ENCODE peak calls at places on chromosomes 7 and 10, in six cellular contexts. B is trophoblast cell, Q is neuronal stem cell, S is mesendoderm, J is MM.1S, C is fibroblast of lung. H is an unnamed sample.

GRCh38 chr10:33612116-33612515 is 277.6 kb upstream of the NRP1 start:
- DNase-seq in B (no peak), Q (no peak), S (no peak), J (no peak), C (peak; percentile 18), H (peak; percentile 1)

GRCh38 chr10:36191009-36191408 is 548.9 kb upstream of the FZD8 start:
- DNase-seq in B (no peak), Q (no peak), S (no peak), J (no peak), C (no peak), H (no peak)

GRCh38 chr7:88500146-88500545 is 193.5 kb upstream of the STEAP4 start:
- DNase-seq in B (no peak), Q (no peak), S (no peak), J (no peak), C (no peak), H (no peak)

GRCh38 chr7:90211391-90212148 is at the start of gene STEAP2:
- DNase-seq in B (peak; percentile 9), Q (peak; percentile 85), S (peak; percentile 98), J (peak; percentile 11), C (peak; percentile 92), H (peak; percentile 85)

GRCh38 chr7:97015279-97015678 is 9.4 kb downstream of the DLX5 start:
- DNase-seq in B (no peak), Q (no peak), S (no peak), J (no peak), C (no peak), H (no peak)

GRCh38 chr7:81638216-81638615 is 131.6 kb downstream of the HGF start:
- DNase-seq in B (no peak), Q (no peak), S (no peak), J (no peak), C (peak; percentile 79), H (peak; percentile 87)

GRCh38 chr10:79070091-79070610 is 1.4 kb downstream of the ZMIZ1 start:
- DNase-seq in B (no peak), Q (peak; percentile 57), S (peak; percentile 52), J (no peak), C (peak; percentile 54), H (no peak)

GRCh38 chr10:82882722-82883121 is 1007.7 kb downstream of the NRG3 start:
- DNase-seq in B (no peak), Q (no peak), S (no peak), J (no peak), C (no peak), H (no peak)

GRCh38 chr10:93875032-93875358 is 18.8 kb upstream of the SLC35G1 start:
- DNase-seq in B (no peak), Q (no peak), S (no peak), J (no peak), C (no peak), H (peak; percentile 14)

GRCh38 chr10:69800109-69800508 is 1.6 kb upstream of the COL13A1 start:
- DNase-seq in B (no peak), Q (peak; percentile 67), S (peak; percentile 91), J (peak; percentile 11), C (peak; percentile 79), H (peak; percentile 75)

GRCh38 chr7:158030071-158030470 is 557.6 kb downstream of the PTPRN2 start:
- DNase-seq in B (no peak), Q (no peak), S (no peak), J (no peak), C (no peak), H (no peak)

GRCh38 chr7:45196374-45196773 is 38.8 kb downstream of the RAMP3 start:
- DNase-seq in B (no peak), Q (no peak), S (no peak), J (no peak), C (no peak), H (no peak)

GRCh38 chr10:122642726-122643605 is 56.7 kb downstream of the C10orf120 start:
- DNase-seq in B (no peak), Q (no peak), S (no peak), J (no peak), C (no peak), H (no peak)

DNA sequence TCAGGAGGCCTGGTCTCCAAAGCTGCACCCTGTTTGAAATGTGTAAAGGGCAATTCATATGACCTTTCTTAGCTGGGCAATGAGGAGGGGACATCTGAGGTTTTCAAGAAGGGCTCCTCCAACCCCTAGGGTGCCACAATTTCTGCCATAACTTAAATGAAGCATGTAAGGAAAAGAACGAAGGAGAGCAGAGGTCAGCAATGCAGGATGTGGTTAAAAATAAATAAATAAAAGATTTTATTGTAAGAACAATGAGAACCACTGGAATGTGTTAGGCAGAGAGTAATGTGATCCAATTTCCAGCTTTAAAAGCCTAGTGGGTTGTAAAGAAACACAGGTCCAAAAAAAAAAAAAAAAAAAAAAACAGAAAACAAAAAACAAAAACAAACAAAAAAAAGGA is 673.1 kb downstream of the TNS3 start:
- DNase-seq in B (no peak), Q (no peak), S (no peak), J (no peak), C (peak; percentile 87), H (peak; percentile 78)
- H3K4me2 ChIP-seq in B (no peak overlapping the region), Q (no peak overlapping the region), S (no peak overlapping the region), J (no peak overlapping the region), C (peak overlapping the region; percentile 1), H (peak overlapping the region; percentile 76)

GRCh38 chr7:101814996-101815825 is 2.2 kb upstream of the CUX1 start:
- DNase-seq in B (no peak), Q (no peak), S (no peak), J (peak; percentile 65), C (peak; percentile 25), H (peak; percentile 21)
- H3K9ac ChIP-seq in B (peak overlapping the region; percentile 94), Q (peak overlapping the region; percentile 85), S (peak overlapping the region; percentile 80), J (peak overlapping the region; percentile 53), C (peak overlapping the region; percentile 59), H (peak overlapping the region; percentile 82)

DNA sequence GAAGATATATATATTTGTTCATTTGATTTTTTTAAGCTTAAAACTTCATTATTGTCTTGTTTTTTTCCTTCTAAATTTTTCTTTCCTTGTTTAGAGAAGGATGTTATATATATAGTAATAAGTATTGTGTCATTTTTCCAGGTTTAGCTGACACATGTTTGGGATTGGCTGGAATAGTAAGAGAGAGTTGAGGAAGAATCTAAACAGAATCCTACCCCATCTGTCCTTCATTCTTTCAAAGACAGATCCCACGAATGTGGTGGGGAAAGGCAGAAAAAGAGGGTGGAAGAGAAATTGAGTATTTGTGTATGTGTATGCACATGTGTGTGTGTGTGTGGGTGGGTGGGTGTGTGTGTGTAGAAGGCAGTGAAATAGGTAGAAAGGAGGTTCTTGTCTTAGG is 132.4 kb downstream of the SVIL start:
- DNase-seq in B (no peak), Q (no peak), S (no peak), J (no peak), C (no peak), H (no peak)
- H3K4me2 ChIP-seq in B (no peak overlapping the region), Q (no peak overlapping the region), S (no peak overlapping the region), J (no peak overlapping the region), C (no peak overlapping the region), H (no peak overlapping the region)

GRCh38 chr7:99490878-99491277 is 9.2 kb downstream of the ZNF394 start:
- DNase-seq in B (no peak), Q (no peak), S (peak; percentile 41), J (no peak), C (no peak), H (no peak)
- H3K9ac ChIP-seq in B (no peak overlapping the region), Q (no peak overlapping the region), S (no peak overlapping the region), J (no peak overlapping the region), C (no peak overlapping the region), H (no peak overlapping the region)

GRCh38 chr7:2934984-2935740 is 91.1 kb upstream of the GNA12 start:
- DNase-seq in B (peak; percentile 62), Q (no peak), S (no peak), J (no peak), C (no peak), H (no peak)

GRCh38 chr7:2932761-2933251 is 88.7 kb upstream of the GNA12 start:
- DNase-seq in B (no peak), Q (no peak), S (no peak), J (no peak), C (no peak), H (no peak)

GRCh38 chr7:2936301-2936700 is 92.2 kb upstream of the GNA12 start:
- DNase-seq in B (no peak), Q (no peak), S (no peak), J (no peak), C (no peak), H (no peak)

GRCh38 chr7:2936891-2937580 is 92.9 kb upstream of the GNA12 start:
- DNase-seq in B (no peak), Q (no peak), S (no peak), J (no peak), C (no peak), H (no peak)

DNA sequence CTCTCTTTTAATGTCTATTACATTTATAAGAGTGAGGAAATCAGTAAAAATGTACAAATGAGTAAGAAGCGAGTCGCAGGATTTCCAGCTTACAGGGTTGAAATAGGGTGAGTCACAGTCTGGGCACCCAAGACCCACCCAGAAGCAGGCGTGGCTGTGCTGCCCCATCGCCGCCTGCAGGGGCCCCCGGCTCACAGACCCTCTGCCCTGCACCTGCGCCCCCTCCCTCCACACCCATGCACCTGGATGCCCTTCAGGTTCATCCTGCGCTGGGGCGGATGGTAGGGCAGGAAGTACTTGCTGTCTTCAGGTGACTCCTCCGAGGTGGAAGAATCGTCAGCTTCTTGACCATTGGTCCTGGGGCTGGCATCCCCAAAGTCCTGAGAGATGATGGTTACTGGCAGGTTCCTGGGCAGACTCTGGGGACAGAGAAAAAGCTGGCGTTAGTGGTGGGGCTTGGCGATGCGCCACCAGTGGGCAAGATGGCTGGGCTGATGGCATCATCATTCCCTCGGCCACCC is 90.2 kb upstream of the GNA12 start:
- DNase-seq in B (peak; percentile 60), Q (no peak), S (peak; percentile 42), J (no peak), C (peak; percentile 69), H (peak; percentile 70)
- H3K4me2 ChIP-seq in B (no peak overlapping the region), Q (no peak overlapping the region), S (no peak overlapping the region), J (no peak overlapping the region), C (no peak overlapping the region), H (no peak overlapping the region)

GRCh38 chr7:67843001-67843400 is 846.4 kb downstream of the TYW1 start:
- DNase-seq in B (no peak), Q (no peak), S (peak; percentile 4), J (no peak), C (no peak), H (no peak)
- H3K9ac ChIP-seq in B (no peak overlapping the region), Q (no peak overlapping the region), S (no peak overlapping the region), J (no peak overlapping the region), C (no peak overlapping the region), H (no peak overlapping the region)

H was measured in IMR-90.